ENCODE peak calls at places on chromosome 3, in ten cellular contexts. D is G401; O is WERI-Rb-1; Z is Daoy; E is T-helper 2 cell; P is stimulated activated naive B cell treated with anti-CD40 and anti-IgM and Interleukin-4, amounts not matched to agents 10 μg/mL and 1 μg/mL and 100 μg/mL, for 72 hours; S is sciatic nerve; F is activated gamma-delta T cell treated with Interleukin-2 at 50 U/mL for 16 hours; M is AG04450; I is M059J. U is an unnamed sample.

GRCh38 chr3:51668756-51669155 is 2.3 kb upstream of the TEX264 start:
- DNase-seq in D (no peak), O (no peak), Z (no peak), E (no peak), P (no peak), S (peak), F (no peak), M (no peak), I (peak), U (peak)

GRCh38 chr3:74075213-74075612 is 450.5 kb upstream of the PDZRN3 start:
- DNase-seq in D (no peak), O (no peak), Z (no peak), E (no peak), P (no peak), S (no peak), F (no peak), M (no peak), I (no peak), U (no peak)

GRCh38 chr3:17307889-17308288 is 423.1 kb downstream of the PLCL2 start:
- DNase-seq in D (no peak), O (no peak), Z (no peak), E (no peak), P (no peak), S (no peak), F (no peak), M (no peak), I (no peak), U (no peak)

GRCh38 chr3:12922881-12923431 is 81.6 kb upstream of the RPL32 start:
- DNase-seq in D (no peak), O (no peak), Z (no peak), E (no peak), P (no peak), S (no peak), F (no peak), M (no peak), I (no peak), U (no peak)

GRCh38 chr3:59812188-59812587 is 762.4 kb upstream of the CFAP20DC start:
- DNase-seq in D (no peak), O (no peak), Z (no peak), E (no peak), P (no peak), S (no peak), F (no peak), M (no peak), I (peak), U (no peak)

GRCh38 chr3:25433868-25434267 is 5.8 kb downstream of the RARB start:
- DNase-seq in D (no peak), O (no peak), Z (no peak), E (no peak), P (no peak), S (no peak), F (no peak), M (no peak), I (peak), U (no peak)

GRCh38 chr3:130974201-130974600 is 52.4 kb downstream of the ASTE1 start:
- DNase-seq in D (peak), O (no peak), Z (no peak), E (no peak), P (no peak), S (no peak), F (no peak), M (no peak), I (no peak), U (no peak)

GRCh38 chr3:56835626-56836025 is 33.9 kb upstream of the ARHGEF3 start:
- DNase-seq in D (no peak), O (no peak), Z (no peak), E (no peak), P (no peak), S (no peak), F (no peak), M (no peak), I (peak), U (peak)

GRCh38 chr3:56118968-56119367 is 349.3 kb downstream of the ERC2 start:
- DNase-seq in D (no peak), O (no peak), Z (no peak), E (no peak), P (no peak), S (no peak), F (no peak), M (no peak), I (peak), U (no peak)

GRCh38 chr3:105369501-105370371 is 3.0 kb downstream of the ALCAM start:
- DNase-seq in D (peak), O (peak), Z (peak), E (no peak), P (no peak), S (peak), F (peak), M (no peak), I (peak), U (peak)

GRCh38 chr3:13614607-13615006 is 65.7 kb downstream of the FBLN2 start:
- DNase-seq in D (no peak), O (no peak), Z (no peak), E (no peak), P (no peak), S (no peak), F (no peak), M (no peak), I (no peak), U (no peak)

GRCh38 chr3:108471346-108471935 is 39.0 kb downstream of the MYH15 start:
- DNase-seq in D (no peak), O (peak), Z (no peak), E (no peak), P (no peak), S (no peak), F (no peak), M (no peak), I (peak), U (peak)

GRCh38 chr3:137770066-137770805 is 6.1 kb downstream of the SOX14 start:
- DNase-seq in D (no peak), O (no peak), Z (no peak), E (no peak), P (no peak), S (no peak), F (no peak), M (no peak), I (no peak), U (no peak)

GRCh38 chr3:168250415-168250861 is 154.7 kb upstream of the GOLIM4 start:
- DNase-seq in D (no peak), O (peak), Z (peak), E (no peak), P (no peak), S (no peak), F (no peak), M (no peak), I (peak), U (peak)

GRCh38 chr3:126668450-126669401 is 13.8 kb upstream of the TXNRD3 start:
- DNase-seq in D (no peak), O (no peak), Z (no peak), E (no peak), P (no peak), S (no peak), F (no peak), M (no peak), I (no peak), U (no peak)

GRCh38 chr3:43178891-43179366 is 73.0 kb upstream of the POMGNT2 start:
- DNase-seq in D (no peak), O (no peak), Z (peak), E (no peak), P (no peak), S (no peak), F (no peak), M (no peak), I (peak), U (peak)

GRCh38 chr3:71063768-71064287 is 519.7 kb downstream of the FOXP1 start:
- DNase-seq in D (no peak), O (peak), Z (peak), E (no peak), P (peak), S (no peak), F (peak), M (no peak), I (peak), U (peak)

GRCh38 chr3:173128633-173129032 is 12.4 kb downstream of the SPATA16 start:
- DNase-seq in D (no peak), O (no peak), Z (peak), E (no peak), P (no peak), S (no peak), F (no peak), M (no peak), I (no peak), U (no peak)

GRCh38 chr3:72100062-72100511 is 315.1 kb upstream of the PROK2 start:
- DNase-seq in D (no peak), O (peak), Z (no peak), E (no peak), P (no peak), S (no peak), F (no peak), M (no peak), I (no peak), U (no peak)

GRCh38 chr3:196604548-196604947 is 34.9 kb upstream of the NRROS start:
- DNase-seq in D (peak), O (no peak), Z (no peak), E (peak), P (no peak), S (no peak), F (peak), M (no peak), I (no peak), U (no peak)

GRCh38 chr3:186882125-186882524 is 39.6 kb downstream of the ADIPOQ start:
- DNase-seq in D (no peak), O (no peak), Z (no peak), E (no peak), P (no peak), S (no peak), F (no peak), M (no peak), I (no peak), U (peak)

GRCh38 chr3:195352895-195353488 is 82.0 kb upstream of the XXYLT1 start:
- DNase-seq in D (no peak), O (no peak), Z (peak), E (no peak), P (no peak), S (no peak), F (no peak), M (peak), I (peak), U (peak)

GRCh38 chr3:29777869-29778268 is 497.0 kb downstream of the RBMS3 start:
- DNase-seq in D (no peak), O (no peak), Z (no peak), E (no peak), P (no peak), S (no peak), F (no peak), M (no peak), I (no peak), U (no peak)

GRCh38 chr3:116815831-116816588 is 106.4 kb downstream of the TUSC7 start:
- DNase-seq in D (no peak), O (peak), Z (no peak), E (no peak), P (no peak), S (no peak), F (no peak), M (peak), I (no peak), U (peak)

GRCh38 chr3:112634786-112635541 is 6.0 kb downstream of the CCDC80 start:
- DNase-seq in D (no peak), O (no peak), Z (no peak), E (no peak), P (no peak), S (no peak), F (no peak), M (no peak), I (peak), U (peak)

GRCh38 chr3:31364188-31364587 is 168.5 kb upstream of the STT3B start:
- DNase-seq in D (no peak), O (no peak), Z (no peak), E (no peak), P (no peak), S (no peak), F (no peak), M (no peak), I (no peak), U (peak)

GRCh38 chr3:17057316-17057715 is 172.6 kb downstream of the PLCL2 start:
- DNase-seq in D (peak), O (no peak), Z (no peak), E (no peak), P (no peak), S (no peak), F (no peak), M (no peak), I (no peak), U (peak)

GRCh38 chr3:161854232-161854771 is 357.7 kb downstream of the OTOL1 start:
- DNase-seq in D (peak), O (peak), Z (peak), E (no peak), P (peak), S (no peak), F (no peak), M (peak), I (peak), U (peak)

GRCh38 chr3:126111566-126112475 is 27.9 kb upstream of the SLC41A3 start:
- DNase-seq in D (no peak), O (no peak), Z (no peak), E (no peak), P (no peak), S (peak), F (no peak), M (no peak), I (no peak), U (no peak)

GRCh38 chr3:173066044-173066679 is 74.9 kb downstream of the SPATA16 start:
- DNase-seq in D (no peak), O (no peak), Z (peak), E (no peak), P (no peak), S (no peak), F (no peak), M (no peak), I (peak), U (peak)

GRCh38 chr3:10164546-10165393 is at the start of gene IRAK2:
- DNase-seq in D (peak), O (peak), Z (peak), E (peak), P (peak), S (peak), F (peak), M (no peak), I (peak), U (peak)

GRCh38 chr3:32685604-32686185 is 707 bp downstream of the CNOT10 start:
- DNase-seq in D (peak), O (no peak), Z (no peak), E (no peak), P (no peak), S (no peak), F (no peak), M (no peak), I (peak), U (peak)

GRCh38 chr3:126039870-126040269 is 44.1 kb downstream of the SLC41A3 start:
- DNase-seq in D (no peak), O (no peak), Z (no peak), E (no peak), P (no peak), S (no peak), F (no peak), M (no peak), I (no peak), U (no peak)